ENCODE peak calls at places on chromosome 16, in four cellular contexts. P is stimulated activated CD4-positive, alpha-beta T cell treated with anti-CD3 and anti-CD28 coated beads, Interleukin-15, amount 100 ng/mL, for 1 hour; H is iris pigment epithelial cell; I is activated B cell treated with CpG ODN at 0.5 μM for 24 hours. U is an unnamed sample.

GRCh38 chr16:75219838-75220237 is 1.1 kb downstream of the CTRB1 start:
- DNase-seq in P (no peak), H (no peak), I (no peak), U (no peak)

GRCh38 chr16:47855431-47855830 is 300.4 kb downstream of the ABCC12 start:
- DNase-seq in P (no peak), H (no peak), I (no peak), U (no peak)

GRCh38 chr16:50509521-50510341 is 38.5 kb upstream of the NKD1 start:
- DNase-seq in P (peak; percentile 19), H (peak; percentile 6), I (no peak), U (no peak)

GRCh38 chr16:69567031-69567680 is 1.4 kb downstream of the NFAT5 start:
- DNase-seq in P (no peak), H (no peak), I (no peak), U (no peak)

GRCh38 chr16:25037221-25037620 is 22.1 kb upstream of the ARHGAP17 start:
- DNase-seq in P (no peak), H (no peak), I (no peak), U (no peak)

GRCh38 chr16:20216818-20217217 is 110.5 kb downstream of the GP2 start:
- DNase-seq in P (no peak), H (no peak), I (no peak), U (no peak)

GRCh38 chr16:66581246-66581952 is 2.1 kb downstream of the CMTM2 start:
- DNase-seq in P (no peak), H (peak; percentile 51), I (no peak), U (no peak)

GRCh38 chr16:49703494-49703893 is 152.4 kb downstream of the ZNF423 start:
- DNase-seq in P (no peak), H (no peak), I (no peak), U (no peak)

GRCh38 chr16:50615891-50616290 is 65.2 kb downstream of the SNX20 start:
- DNase-seq in P (no peak), H (peak; percentile 26), I (no peak), U (no peak)

GRCh38 chr16:73095885-73096341 is 48.0 kb upstream of the ZFHX3 start:
- DNase-seq in P (no peak), H (no peak), I (no peak), U (no peak)

GRCh38 chr16:63057342-63057741 is 1021.1 kb upstream of the CDH8 start:
- DNase-seq in P (no peak), H (no peak), I (no peak), U (no peak)

GRCh38 chr16:25052161-25052511 is 37.0 kb upstream of the ARHGAP17 start:
- DNase-seq in P (no peak), H (no peak), I (no peak), U (no peak)

GRCh38 chr16:27867122-27868110 is 196.1 kb downstream of the GSG1L start:
- DNase-seq in P (peak; percentile 9), H (peak; percentile 81), I (no peak), U (no peak)

GRCh38 chr16:85984211-85984880 is 85.4 kb downstream of the IRF8 start:
- DNase-seq in P (no peak), H (no peak), I (peak; percentile 13), U (no peak)

GRCh38 chr16:51429041-51429440 is 278.0 kb upstream of the SALL1 start:
- DNase-seq in P (no peak), H (no peak), I (no peak), U (no peak)

GRCh38 chr16:74768239-74768638 is 6.4 kb downstream of the FA2H start:
- DNase-seq in P (no peak), H (no peak), I (no peak), U (no peak)

GRCh38 chr16:29825145-29826044 is 5.1 kb downstream of the MVP start:
- DNase-seq in P (no peak), H (peak; percentile 87), I (no peak), U (no peak)

GRCh38 chr16:17998550-17998949 is 338.0 kb downstream of the NPIPA8 start:
- DNase-seq in P (no peak), H (no peak), I (no peak), U (no peak)

GRCh38 chr16:51762081-51762995 is 611.3 kb upstream of the SALL1 start:
- DNase-seq in P (peak; percentile 2), H (peak; percentile 65), I (peak; percentile 18), U (no peak)

GRCh38 chr16:14337303-14338191 is 266.4 kb downstream of the MRTFB start:
- DNase-seq in P (no peak), H (no peak), I (no peak), U (no peak)

GRCh38 chr16:66741131-66741900 is 10.1 kb downstream of the DYNC1LI2 start:
- DNase-seq in P (no peak), H (peak; percentile 94), I (no peak), U (no peak)

GRCh38 chr16:5024632-5025031 is 9.1 kb downstream of the NAGPA start:
- DNase-seq in P (no peak), H (no peak), I (no peak), U (no peak)

GRCh38 chr16:23826528-23827244 is 9.1 kb upstream of the PRKCB start:
- DNase-seq in P (no peak), H (no peak), I (no peak), U (peak; percentile 65)

GRCh38 chr16:10957771-10958486 is 13.6 kb downstream of the CLEC16A start:
- DNase-seq in P (no peak), H (peak; percentile 73), I (no peak), U (no peak)

GRCh38 chr16:81650982-81651562 is 128.0 kb upstream of the PLCG2 start:
- DNase-seq in P (no peak), H (peak; percentile 54), I (no peak), U (no peak)

GRCh38 chr16:88969361-88969831 is 7.6 kb downstream of the CBFA2T3 start:
- DNase-seq in P (no peak), H (no peak), I (no peak), U (no peak)

GRCh38 chr16:79918916-79919315 is 318.4 kb upstream of the MAF start:
- DNase-seq in P (no peak), H (no peak), I (no peak), U (no peak)

GRCh38 chr16:30473231-30474061 is 904 bp downstream of the ITGAL start:
- DNase-seq in P (peak; percentile 61), H (no peak), I (peak; percentile 55), U (peak; percentile 62)

U was measured in CD14-positive monocyte.